ENCODE peak calls at places on chromosomes 13 and 19, in eight cellular contexts. J, L, H, Y, C, I, Z and D are unnamed samples.
A peak's percentile ranks its signal among the peaks of the same experiment; 100 is the strongest.

GRCh38 chr13:113121928-113122420 is 625 bp upstream of the F10 start:
- DNase-seq in J (no peak), L (peak; percentile 52), H (no peak), Y (no peak), C (peak; percentile 44), I (peak; percentile 20), Z (no peak), D (no peak)

GRCh38 chr19:31693131-31693700 is 344.0 kb upstream of the TSHZ3 start:
- DNase-seq in J (no peak), L (no peak), H (no peak), Y (no peak), C (no peak), I (no peak), Z (no peak), D (no peak)

GRCh38 chr19:55536951-55537740 is at the start of gene SBK2:
- DNase-seq in J (no peak), L (peak; percentile 79), H (no peak), Y (no peak), C (no peak), I (no peak), Z (no peak), D (no peak)

GRCh38 chr13:30920162-30920561 is 12.3 kb upstream of the TEX26 start:
- DNase-seq in J (no peak), L (no peak), H (no peak), Y (no peak), C (no peak), I (no peak), Z (no peak), D (no peak)

GRCh38 chr13:114095486-114095885 is 36.9 kb downstream of the RASA3 start:
- DNase-seq in J (peak; percentile 2), L (no peak), H (no peak), Y (no peak), C (no peak), I (no peak), Z (no peak), D (peak; percentile 11)

GRCh38 chr13:76048675-76049396 is 412.7 kb downstream of the LMO7 start:
- DNase-seq in J (no peak), L (no peak), H (no peak), Y (no peak), C (no peak), I (no peak), Z (no peak), D (no peak)

GRCh38 chr19:14053500-14053899 is 8.4 kb downstream of the PALM3 start:
- DNase-seq in J (no peak), L (peak; percentile 76), H (no peak), Y (no peak), C (no peak), I (no peak), Z (no peak), D (no peak)

GRCh38 chr19:8396563-8397203 is 6.5 kb downstream of the RAB11B start:
- DNase-seq in J (no peak), L (peak; percentile 88), H (peak; percentile 75), Y (peak; percentile 79), C (peak; percentile 67), I (peak; percentile 75), Z (peak; percentile 39), D (peak; percentile 49)

GRCh38 chr19:6674868-6675305 is 4.9 kb upstream of the TNFSF14 start:
- DNase-seq in J (no peak), L (no peak), H (peak; percentile 59), Y (peak; percentile 36), C (no peak), I (peak; percentile 62), Z (peak; percentile 21), D (peak; percentile 34)

GRCh38 chr13:50543767-50544166 is 299.7 kb downstream of the DLEU7 start:
- DNase-seq in J (no peak), L (peak; percentile 33), H (no peak), Y (no peak), C (no peak), I (no peak), Z (peak; percentile 91), D (no peak)

GRCh38 chr19:18086590-18087138 is at the start of gene IL12RB1:
- DNase-seq in J (no peak), L (no peak), H (peak; percentile 42), Y (no peak), C (no peak), I (no peak), Z (no peak), D (no peak)

GRCh38 chr13:65453982-65454381 is 1776.2 kb downstream of the PCDH9 start:
- DNase-seq in J (no peak), L (no peak), H (no peak), Y (no peak), C (no peak), I (no peak), Z (no peak), D (no peak)

GRCh38 chr13:73158851-73159250 is 100.0 kb downstream of the KLF5 start:
- DNase-seq in J (no peak), L (no peak), H (no peak), Y (no peak), C (no peak), I (no peak), Z (peak; percentile 75), D (no peak)

GRCh38 chr19:6038634-6039405 is 60.9 kb upstream of the RANBP3 start:
- DNase-seq in J (no peak), L (no peak), H (no peak), Y (no peak), C (no peak), I (no peak), Z (peak; percentile 66), D (no peak)

GRCh38 chr13:29892149-29892548 is 41.7 kb upstream of the UBL3 start:
- DNase-seq in J (no peak), L (peak; percentile 40), H (no peak), Y (no peak), C (no peak), I (no peak), Z (no peak), D (no peak)

GRCh38 chr19:16542894-16543498 is 759 bp upstream of the CHERP start:
- DNase-seq in J (no peak), L (no peak), H (no peak), Y (no peak), C (no peak), I (no peak), Z (no peak), D (no peak)

GRCh38 chr13:78067290-78067689 is 148.7 kb upstream of the EDNRB start:
- DNase-seq in J (no peak), L (no peak), H (no peak), Y (no peak), C (no peak), I (no peak), Z (no peak), D (no peak)

GRCh38 chr19:35977446-35978222 is 17.4 kb upstream of the SDHAF1 start:
- DNase-seq in J (no peak), L (peak; percentile 66), H (no peak), Y (no peak), C (no peak), I (no peak), Z (no peak), D (no peak)

GRCh38 chr19:19434483-19435045 is 29.1 kb downstream of the GATAD2A start:
- DNase-seq in J (peak; percentile 21), L (no peak), H (no peak), Y (no peak), C (peak; percentile 64), I (peak; percentile 69), Z (peak; percentile 39), D (peak; percentile 64)

GRCh38 chr19:29690842-29691241 is 24.2 kb downstream of the C19orf12 start:
- DNase-seq in J (no peak), L (no peak), H (no peak), Y (no peak), C (no peak), I (no peak), Z (peak; percentile 49), D (no peak)
- TF ChIP-seq CTCF in J (peak; percentile 25), L (no peak), H (no peak), Y (peak; percentile 19), C (peak; percentile 19), I (peak; percentile 45), Z (peak; percentile 53), D (peak; percentile 28)

GRCh38 chr19:625257-625656 is 8.1 kb downstream of the POLRMT start:
- DNase-seq in J (no peak), L (peak; percentile 42), H (no peak), Y (no peak), C (no peak), I (no peak), Z (no peak), D (no peak)
- TF ChIP-seq POLR2A in J (no peak), L (no peak), H (no peak), Y (no peak), C (no peak), I (no peak), Z (no peak), D (no peak)

DNA sequence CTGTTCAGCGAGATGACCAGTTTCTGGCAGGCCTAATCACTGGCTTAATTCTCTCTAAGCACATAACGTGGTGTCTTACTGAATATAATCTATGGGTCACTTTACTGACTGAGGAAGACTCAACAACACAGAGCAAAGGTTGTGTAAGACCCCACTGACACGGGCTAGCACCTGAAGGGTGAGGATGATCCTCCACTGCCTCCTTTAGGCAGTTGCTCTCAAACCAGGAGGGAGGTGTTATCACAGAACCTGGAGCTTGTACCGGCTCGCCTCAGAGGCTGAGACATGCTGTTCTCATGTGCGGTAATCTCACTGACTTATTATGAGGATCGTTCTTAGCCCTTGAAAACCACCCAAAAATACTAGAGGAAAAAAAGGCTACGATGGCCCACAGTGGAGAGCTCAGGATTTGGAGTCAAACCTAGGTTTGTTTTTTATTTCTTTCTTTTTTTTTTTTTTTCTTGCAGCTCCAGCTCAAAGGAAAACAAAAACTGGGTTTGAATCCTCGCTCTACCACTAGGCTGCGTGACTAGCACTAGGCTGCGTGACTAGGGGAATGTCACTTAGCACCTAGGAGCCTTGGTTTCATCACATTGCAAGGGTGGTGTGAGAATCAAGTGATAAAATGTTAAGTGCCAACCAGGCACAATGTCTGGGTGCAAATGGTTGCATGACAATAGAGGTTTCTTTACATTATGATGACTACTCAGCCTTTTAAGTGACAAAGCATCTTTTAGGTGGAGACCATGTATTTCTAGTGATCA is 28.1 kb downstream of the RCBTB2 start:
- DNase-seq in J (no peak), L (no peak), H (no peak), Y (no peak), C (no peak), I (no peak), Z (no peak), D (no peak)
- H3K4me1 ChIP-seq in J (peaks cover 18% of the 10 kb centered on the region), L (peaks cover 27% of the 10 kb centered on the region), H (peaks cover 4% of the 10 kb centered on the region), Y (peaks cover 9% of the 10 kb centered on the region), C (no peaks in the 10 kb centered on the region), I (peaks cover 25% of the 10 kb centered on the region), Z (peaks cover 9% of the 10 kb centered on the region), D (no peaks in the 10 kb centered on the region)

GRCh38 chr13:87676254-87677042 is 5.3 kb downstream of the SLITRK5 start:
- DNase-seq in J (no peak), L (peak; percentile 10), H (no peak), Y (no peak), C (peak; percentile 7), I (no peak), Z (no peak), D (no peak)

GRCh38 chr13:87678353-87678752 is 7.2 kb downstream of the SLITRK5 start:
- DNase-seq in J (no peak), L (no peak), H (no peak), Y (no peak), C (no peak), I (no peak), Z (no peak), D (no peak)

GRCh38 chr13:87677043-87677333 is 5.8 kb downstream of the SLITRK5 start:
- DNase-seq in J (no peak), L (no peak), H (no peak), Y (no peak), C (peak; percentile 5), I (no peak), Z (no peak), D (no peak)

GRCh38 chr13:87677334-87678234 is 6.4 kb downstream of the SLITRK5 start:
- DNase-seq in J (no peak), L (peak; percentile 85), H (no peak), Y (no peak), C (peak; percentile 11), I (no peak), Z (no peak), D (no peak)

GRCh38 chr13:87680298-87680697 is 9.1 kb downstream of the SLITRK5 start:
- DNase-seq in J (no peak), L (no peak), H (no peak), Y (no peak), C (no peak), I (no peak), Z (no peak), D (no peak)
- TF ChIP-seq CTCF in J (no peak), L (no peak), H (no peak), Y (no peak), C (no peak), I (no peak), Z (no peak), D (no peak)